ENCODE peak calls at places on chromosomes 16 and 17, in six cellular contexts. One of them, this sample, is unnamed.

GRCh38 chr17:49543860-49544259 is 31.8 kb upstream of the NXPH3 start:
- DNase-seq in activated B cell treated with CpG ODN at 0.5 μM for 24 hours: no peak
- DNase-seq in astrocyte of the hippocampus: no peak
- DNase-seq in small intestine: no peak
- DNase-seq in stimulated activated CD8-positive, alpha-beta memory T cell treated with anti-CD3 and anti-CD28 coated beads, Interleukin-4, amount 100 ng/mL, for 24 hours: no peak
- DNase-seq in HFFc6: no peak
- DNase-seq in this sample: no peak

GRCh38 chr17:59838196-59838911 is 54.4 kb downstream of the TUBD1 start:
- DNase-seq in activated B cell treated with CpG ODN at 0.5 μM for 24 hours: no peak
- DNase-seq in astrocyte of the hippocampus: peak
- DNase-seq in small intestine: peak
- DNase-seq in stimulated activated CD8-positive, alpha-beta memory T cell treated with anti-CD3 and anti-CD28 coated beads, Interleukin-4, amount 100 ng/mL, for 24 hours: no peak
- DNase-seq in HFFc6: peak
- DNase-seq in this sample: peak

GRCh38 chr16:47285001-47285400 is 141.3 kb upstream of the NETO2 start:
- DNase-seq in activated B cell treated with CpG ODN at 0.5 μM for 24 hours: no peak
- DNase-seq in astrocyte of the hippocampus: no peak
- DNase-seq in small intestine: no peak
- DNase-seq in stimulated activated CD8-positive, alpha-beta memory T cell treated with anti-CD3 and anti-CD28 coated beads, Interleukin-4, amount 100 ng/mL, for 24 hours: no peak
- DNase-seq in HFFc6: no peak
- DNase-seq in this sample: no peak

GRCh38 chr16:13999895-14000425 is 71.2 kb upstream of the MRTFB start:
- DNase-seq in activated B cell treated with CpG ODN at 0.5 μM for 24 hours: no peak
- DNase-seq in astrocyte of the hippocampus: no peak
- DNase-seq in small intestine: no peak
- DNase-seq in stimulated activated CD8-positive, alpha-beta memory T cell treated with anti-CD3 and anti-CD28 coated beads, Interleukin-4, amount 100 ng/mL, for 24 hours: no peak
- DNase-seq in HFFc6: no peak
- DNase-seq in this sample: no peak

GRCh38 chr16:25013751-25014499 is 1.2 kb downstream of the ARHGAP17 start:
- DNase-seq in activated B cell treated with CpG ODN at 0.5 μM for 24 hours: no peak
- DNase-seq in astrocyte of the hippocampus: no peak
- DNase-seq in small intestine: no peak
- DNase-seq in stimulated activated CD8-positive, alpha-beta memory T cell treated with anti-CD3 and anti-CD28 coated beads, Interleukin-4, amount 100 ng/mL, for 24 hours: no peak
- DNase-seq in HFFc6: no peak
- DNase-seq in this sample: no peak

GRCh38 chr17:73064084-73064938 is 28.2 kb downstream of the SLC39A11 start:
- DNase-seq in activated B cell treated with CpG ODN at 0.5 μM for 24 hours: no peak
- DNase-seq in astrocyte of the hippocampus: peak
- DNase-seq in small intestine: no peak
- DNase-seq in stimulated activated CD8-positive, alpha-beta memory T cell treated with anti-CD3 and anti-CD28 coated beads, Interleukin-4, amount 100 ng/mL, for 24 hours: no peak
- DNase-seq in HFFc6: no peak
- DNase-seq in this sample: no peak

GRCh38 chr17:29143894-29144293 is 36.3 kb downstream of the MYO18A start:
- DNase-seq in activated B cell treated with CpG ODN at 0.5 μM for 24 hours: no peak
- DNase-seq in astrocyte of the hippocampus: peak
- DNase-seq in small intestine: peak
- DNase-seq in stimulated activated CD8-positive, alpha-beta memory T cell treated with anti-CD3 and anti-CD28 coated beads, Interleukin-4, amount 100 ng/mL, for 24 hours: no peak
- DNase-seq in HFFc6: peak
- DNase-seq in this sample: peak

GRCh38 chr16:14423344-14423743 is 206.7 kb downstream of the PARN start:
- DNase-seq in activated B cell treated with CpG ODN at 0.5 μM for 24 hours: no peak
- DNase-seq in astrocyte of the hippocampus: no peak
- DNase-seq in small intestine: no peak
- DNase-seq in stimulated activated CD8-positive, alpha-beta memory T cell treated with anti-CD3 and anti-CD28 coated beads, Interleukin-4, amount 100 ng/mL, for 24 hours: no peak
- DNase-seq in HFFc6: no peak
- DNase-seq in this sample: peak

GRCh38 chr17:35432176-35433074 is at the start of gene SLFN12:
- DNase-seq in activated B cell treated with CpG ODN at 0.5 μM for 24 hours: peak
- DNase-seq in astrocyte of the hippocampus: peak
- DNase-seq in small intestine: peak
- DNase-seq in stimulated activated CD8-positive, alpha-beta memory T cell treated with anti-CD3 and anti-CD28 coated beads, Interleukin-4, amount 100 ng/mL, for 24 hours: no peak
- DNase-seq in HFFc6: peak
- DNase-seq in this sample: peak

GRCh38 chr17:37708616-37709212 is 36.1 kb downstream of the HNF1B start:
- DNase-seq in activated B cell treated with CpG ODN at 0.5 μM for 24 hours: no peak
- DNase-seq in astrocyte of the hippocampus: peak
- DNase-seq in small intestine: peak
- DNase-seq in stimulated activated CD8-positive, alpha-beta memory T cell treated with anti-CD3 and anti-CD28 coated beads, Interleukin-4, amount 100 ng/mL, for 24 hours: no peak
- DNase-seq in HFFc6: no peak
- DNase-seq in this sample: peak

GRCh38 chr17:17724307-17724921 is 43.2 kb downstream of the RAI1 start:
- DNase-seq in activated B cell treated with CpG ODN at 0.5 μM for 24 hours: peak
- DNase-seq in astrocyte of the hippocampus: peak
- DNase-seq in small intestine: no peak
- DNase-seq in stimulated activated CD8-positive, alpha-beta memory T cell treated with anti-CD3 and anti-CD28 coated beads, Interleukin-4, amount 100 ng/mL, for 24 hours: no peak
- DNase-seq in HFFc6: no peak
- DNase-seq in this sample: peak

GRCh38 chr17:21239680-21240374 is 13.4 kb downstream of the NATD1 start:
- DNase-seq in activated B cell treated with CpG ODN at 0.5 μM for 24 hours: no peak
- DNase-seq in astrocyte of the hippocampus: peak
- DNase-seq in small intestine: peak
- DNase-seq in stimulated activated CD8-positive, alpha-beta memory T cell treated with anti-CD3 and anti-CD28 coated beads, Interleukin-4, amount 100 ng/mL, for 24 hours: no peak
- DNase-seq in HFFc6: peak
- DNase-seq in this sample: peak

GRCh38 chr16:68194263-68194662 is 41.7 kb downstream of the ESRP2 start:
- DNase-seq in activated B cell treated with CpG ODN at 0.5 μM for 24 hours: no peak
- DNase-seq in astrocyte of the hippocampus: no peak
- DNase-seq in small intestine: no peak
- DNase-seq in stimulated activated CD8-positive, alpha-beta memory T cell treated with anti-CD3 and anti-CD28 coated beads, Interleukin-4, amount 100 ng/mL, for 24 hours: no peak
- DNase-seq in HFFc6: no peak
- DNase-seq in this sample: no peak

GRCh38 chr17:50487213-50488096 is 8.8 kb downstream of the RSAD1 start:
- DNase-seq in activated B cell treated with CpG ODN at 0.5 μM for 24 hours: no peak
- DNase-seq in astrocyte of the hippocampus: no peak
- DNase-seq in small intestine: no peak
- DNase-seq in stimulated activated CD8-positive, alpha-beta memory T cell treated with anti-CD3 and anti-CD28 coated beads, Interleukin-4, amount 100 ng/mL, for 24 hours: no peak
- DNase-seq in HFFc6: peak
- DNase-seq in this sample: peak

GRCh38 chr16:8670014-8670560 is 4.3 kb upstream of the ABAT start:
- DNase-seq in activated B cell treated with CpG ODN at 0.5 μM for 24 hours: no peak
- DNase-seq in astrocyte of the hippocampus: no peak
- DNase-seq in small intestine: no peak
- DNase-seq in stimulated activated CD8-positive, alpha-beta memory T cell treated with anti-CD3 and anti-CD28 coated beads, Interleukin-4, amount 100 ng/mL, for 24 hours: no peak
- DNase-seq in HFFc6: no peak
- DNase-seq in this sample: no peak

GRCh38 chr16:4984174-4985000 is 26.3 kb downstream of the SEC14L5 start:
- DNase-seq in activated B cell treated with CpG ODN at 0.5 μM for 24 hours: no peak
- DNase-seq in astrocyte of the hippocampus: no peak
- DNase-seq in small intestine: no peak
- DNase-seq in stimulated activated CD8-positive, alpha-beta memory T cell treated with anti-CD3 and anti-CD28 coated beads, Interleukin-4, amount 100 ng/mL, for 24 hours: no peak
- DNase-seq in HFFc6: peak
- DNase-seq in this sample: peak

GRCh38 chr17:4436846-4437245 is 3.1 kb downstream of the SPNS3 start:
- DNase-seq in activated B cell treated with CpG ODN at 0.5 μM for 24 hours: no peak
- DNase-seq in astrocyte of the hippocampus: no peak
- DNase-seq in small intestine: no peak
- DNase-seq in stimulated activated CD8-positive, alpha-beta memory T cell treated with anti-CD3 and anti-CD28 coated beads, Interleukin-4, amount 100 ng/mL, for 24 hours: no peak
- DNase-seq in HFFc6: no peak
- DNase-seq in this sample: no peak

GRCh38 chr16:61083711-61084110 is 952.5 kb downstream of the CDH8 start:
- DNase-seq in activated B cell treated with CpG ODN at 0.5 μM for 24 hours: no peak
- DNase-seq in astrocyte of the hippocampus: no peak
- DNase-seq in small intestine: no peak
- DNase-seq in stimulated activated CD8-positive, alpha-beta memory T cell treated with anti-CD3 and anti-CD28 coated beads, Interleukin-4, amount 100 ng/mL, for 24 hours: no peak
- DNase-seq in HFFc6: no peak
- DNase-seq in this sample: no peak

GRCh38 chr17:55420776-55421178 is 858 bp downstream of the MMD start:
- DNase-seq in activated B cell treated with CpG ODN at 0.5 μM for 24 hours: peak
- DNase-seq in astrocyte of the hippocampus: peak
- DNase-seq in small intestine: peak
- DNase-seq in stimulated activated CD8-positive, alpha-beta memory T cell treated with anti-CD3 and anti-CD28 coated beads, Interleukin-4, amount 100 ng/mL, for 24 hours: peak
- DNase-seq in HFFc6: no peak
- DNase-seq in this sample: peak

GRCh38 chr16:31453255-31454204 is 5.8 kb upstream of the ARMC5 start:
- DNase-seq in activated B cell treated with CpG ODN at 0.5 μM for 24 hours: no peak
- DNase-seq in astrocyte of the hippocampus: no peak
- DNase-seq in small intestine: peak
- DNase-seq in stimulated activated CD8-positive, alpha-beta memory T cell treated with anti-CD3 and anti-CD28 coated beads, Interleukin-4, amount 100 ng/mL, for 24 hours: no peak
- DNase-seq in HFFc6: peak
- DNase-seq in this sample: peak

GRCh38 chr16:46607529-46607928 is 13.7 kb downstream of the SHCBP1 start:
- DNase-seq in activated B cell treated with CpG ODN at 0.5 μM for 24 hours: no peak
- DNase-seq in astrocyte of the hippocampus: peak
- DNase-seq in small intestine: peak
- DNase-seq in stimulated activated CD8-positive, alpha-beta memory T cell treated with anti-CD3 and anti-CD28 coated beads, Interleukin-4, amount 100 ng/mL, for 24 hours: no peak
- DNase-seq in HFFc6: peak
- DNase-seq in this sample: peak

GRCh38 chr17:41910701-41911391 is 7.9 kb downstream of the ACLY start:
- DNase-seq in activated B cell treated with CpG ODN at 0.5 μM for 24 hours: no peak
- DNase-seq in astrocyte of the hippocampus: peak
- DNase-seq in small intestine: no peak
- DNase-seq in stimulated activated CD8-positive, alpha-beta memory T cell treated with anti-CD3 and anti-CD28 coated beads, Interleukin-4, amount 100 ng/mL, for 24 hours: no peak
- DNase-seq in HFFc6: peak
- DNase-seq in this sample: peak

GRCh38 chr17:75301502-75302206 is 12.4 kb upstream of the SLC25A19 start:
- DNase-seq in activated B cell treated with CpG ODN at 0.5 μM for 24 hours: no peak
- DNase-seq in astrocyte of the hippocampus: no peak
- DNase-seq in small intestine: no peak
- DNase-seq in stimulated activated CD8-positive, alpha-beta memory T cell treated with anti-CD3 and anti-CD28 coated beads, Interleukin-4, amount 100 ng/mL, for 24 hours: no peak
- DNase-seq in HFFc6: no peak
- DNase-seq in this sample: no peak

GRCh38 chr17:4340914-4341615 is 25.4 kb downstream of the UBE2G1 start:
- DNase-seq in activated B cell treated with CpG ODN at 0.5 μM for 24 hours: no peak
- DNase-seq in astrocyte of the hippocampus: no peak
- DNase-seq in small intestine: no peak
- DNase-seq in stimulated activated CD8-positive, alpha-beta memory T cell treated with anti-CD3 and anti-CD28 coated beads, Interleukin-4, amount 100 ng/mL, for 24 hours: no peak
- DNase-seq in HFFc6: peak
- DNase-seq in this sample: peak

GRCh38 chr16:89185062-89185751 is 13.7 kb downstream of the CDH15 start:
- DNase-seq in activated B cell treated with CpG ODN at 0.5 μM for 24 hours: no peak
- DNase-seq in astrocyte of the hippocampus: no peak
- DNase-seq in small intestine: no peak
- DNase-seq in stimulated activated CD8-positive, alpha-beta memory T cell treated with anti-CD3 and anti-CD28 coated beads, Interleukin-4, amount 100 ng/mL, for 24 hours: no peak
- DNase-seq in HFFc6: no peak
- DNase-seq in this sample: peak

GRCh38 chr16:87550510-87550961 is 51.8 kb upstream of the JPH3 start:
- DNase-seq in activated B cell treated with CpG ODN at 0.5 μM for 24 hours: peak
- DNase-seq in astrocyte of the hippocampus: peak
- DNase-seq in small intestine: no peak
- DNase-seq in stimulated activated CD8-positive, alpha-beta memory T cell treated with anti-CD3 and anti-CD28 coated beads, Interleukin-4, amount 100 ng/mL, for 24 hours: peak
- DNase-seq in HFFc6: no peak
- DNase-seq in this sample: peak

GRCh38 chr16:28863929-28864886 is 565 bp downstream of the SH2B1 start:
- DNase-seq in activated B cell treated with CpG ODN at 0.5 μM for 24 hours: no peak
- DNase-seq in astrocyte of the hippocampus: peak
- DNase-seq in small intestine: peak
- DNase-seq in stimulated activated CD8-positive, alpha-beta memory T cell treated with anti-CD3 and anti-CD28 coated beads, Interleukin-4, amount 100 ng/mL, for 24 hours: no peak
- DNase-seq in HFFc6: peak
- DNase-seq in this sample: peak

GRCh38 chr17:2122641-2123302 is 67.9 kb downstream of the HIC1 start:
- DNase-seq in activated B cell treated with CpG ODN at 0.5 μM for 24 hours: no peak
- DNase-seq in astrocyte of the hippocampus: peak
- DNase-seq in small intestine: no peak
- DNase-seq in stimulated activated CD8-positive, alpha-beta memory T cell treated with anti-CD3 and anti-CD28 coated beads, Interleukin-4, amount 100 ng/mL, for 24 hours: no peak
- DNase-seq in HFFc6: no peak
- DNase-seq in this sample: peak

GRCh38 chr16:3038256-3038655 is 1.5 kb upstream of the BICDL2 start:
- DNase-seq in activated B cell treated with CpG ODN at 0.5 μM for 24 hours: no peak
- DNase-seq in astrocyte of the hippocampus: no peak
- DNase-seq in small intestine: peak
- DNase-seq in stimulated activated CD8-positive, alpha-beta memory T cell treated with anti-CD3 and anti-CD28 coated beads, Interleukin-4, amount 100 ng/mL, for 24 hours: no peak
- DNase-seq in HFFc6: no peak
- DNase-seq in this sample: peak

GRCh38 chr16:78893340-78893739 is 707.2 kb downstream of the MAF start:
- DNase-seq in activated B cell treated with CpG ODN at 0.5 μM for 24 hours: no peak
- DNase-seq in astrocyte of the hippocampus: no peak
- DNase-seq in small intestine: peak
- DNase-seq in stimulated activated CD8-positive, alpha-beta memory T cell treated with anti-CD3 and anti-CD28 coated beads, Interleukin-4, amount 100 ng/mL, for 24 hours: no peak
- DNase-seq in HFFc6: no peak
- DNase-seq in this sample: no peak

GRCh38 chr17:80751460-80752368 is 207.1 kb downstream of the RPTOR start:
- DNase-seq in activated B cell treated with CpG ODN at 0.5 μM for 24 hours: no peak
- DNase-seq in astrocyte of the hippocampus: peak
- DNase-seq in small intestine: no peak
- DNase-seq in stimulated activated CD8-positive, alpha-beta memory T cell treated with anti-CD3 and anti-CD28 coated beads, Interleukin-4, amount 100 ng/mL, for 24 hours: no peak
- DNase-seq in HFFc6: peak
- DNase-seq in this sample: peak

GRCh38 chr16:64830653-64831052 is 291.2 kb downstream of the CDH11 start:
- DNase-seq in activated B cell treated with CpG ODN at 0.5 μM for 24 hours: no peak
- DNase-seq in astrocyte of the hippocampus: peak
- DNase-seq in small intestine: no peak
- DNase-seq in stimulated activated CD8-positive, alpha-beta memory T cell treated with anti-CD3 and anti-CD28 coated beads, Interleukin-4, amount 100 ng/mL, for 24 hours: no peak
- DNase-seq in HFFc6: peak
- DNase-seq in this sample: peak

GRCh38 chr17:57038486-57038885 is 46.6 kb upstream of the AKAP1 start:
- DNase-seq in activated B cell treated with CpG ODN at 0.5 μM for 24 hours: no peak
- DNase-seq in astrocyte of the hippocampus: no peak
- DNase-seq in small intestine: no peak
- DNase-seq in stimulated activated CD8-positive, alpha-beta memory T cell treated with anti-CD3 and anti-CD28 coated beads, Interleukin-4, amount 100 ng/mL, for 24 hours: no peak
- DNase-seq in HFFc6: no peak
- DNase-seq in this sample: no peak

GRCh38 chr17:2724783-2725164 is 13.2 kb upstream of the CLUH start:
- DNase-seq in activated B cell treated with CpG ODN at 0.5 μM for 24 hours: peak
- DNase-seq in astrocyte of the hippocampus: peak
- DNase-seq in small intestine: peak
- DNase-seq in stimulated activated CD8-positive, alpha-beta memory T cell treated with anti-CD3 and anti-CD28 coated beads, Interleukin-4, amount 100 ng/mL, for 24 hours: peak
- DNase-seq in HFFc6: no peak
- DNase-seq in this sample: peak

GRCh38 chr17:49390548-49391324 is 23.9 kb downstream of the PHB1 start:
- DNase-seq in activated B cell treated with CpG ODN at 0.5 μM for 24 hours: peak
- DNase-seq in astrocyte of the hippocampus: no peak
- DNase-seq in small intestine: peak
- DNase-seq in stimulated activated CD8-positive, alpha-beta memory T cell treated with anti-CD3 and anti-CD28 coated beads, Interleukin-4, amount 100 ng/mL, for 24 hours: no peak
- DNase-seq in HFFc6: no peak
- DNase-seq in this sample: no peak

GRCh38 chr16:58020628-58021521 is 4.7 kb upstream of the MMP15 start:
- DNase-seq in activated B cell treated with CpG ODN at 0.5 μM for 24 hours: no peak
- DNase-seq in astrocyte of the hippocampus: peak
- DNase-seq in small intestine: peak
- DNase-seq in stimulated activated CD8-positive, alpha-beta memory T cell treated with anti-CD3 and anti-CD28 coated beads, Interleukin-4, amount 100 ng/mL, for 24 hours: no peak
- DNase-seq in HFFc6: peak
- DNase-seq in this sample: peak

GRCh38 chr16:86286991-86287640 is 223.2 kb upstream of the FOXF1 start:
- DNase-seq in activated B cell treated with CpG ODN at 0.5 μM for 24 hours: no peak
- DNase-seq in astrocyte of the hippocampus: no peak
- DNase-seq in small intestine: no peak
- DNase-seq in stimulated activated CD8-positive, alpha-beta memory T cell treated with anti-CD3 and anti-CD28 coated beads, Interleukin-4, amount 100 ng/mL, for 24 hours: no peak
- DNase-seq in HFFc6: no peak
- DNase-seq in this sample: no peak

GRCh38 chr17:76000016-76000754 is 470 bp upstream of the CDK3 start:
- DNase-seq in activated B cell treated with CpG ODN at 0.5 μM for 24 hours: peak
- DNase-seq in astrocyte of the hippocampus: peak
- DNase-seq in small intestine: peak
- DNase-seq in stimulated activated CD8-positive, alpha-beta memory T cell treated with anti-CD3 and anti-CD28 coated beads, Interleukin-4, amount 100 ng/mL, for 24 hours: peak
- DNase-seq in HFFc6: no peak
- DNase-seq in this sample: peak

GRCh38 chr16:70470927-70471341 is 16.5 kb downstream of the FCSK start:
- DNase-seq in activated B cell treated with CpG ODN at 0.5 μM for 24 hours: no peak
- DNase-seq in astrocyte of the hippocampus: peak
- DNase-seq in small intestine: peak
- DNase-seq in stimulated activated CD8-positive, alpha-beta memory T cell treated with anti-CD3 and anti-CD28 coated beads, Interleukin-4, amount 100 ng/mL, for 24 hours: no peak
- DNase-seq in HFFc6: no peak
- DNase-seq in this sample: peak